ENCODE peak calls at places on chromosomes 4 and X, in eight cellular contexts. P is breast epithelium; T is MM.1S; Z is uterus; V is neuronal stem cell; O is naive thymus-derived CD4-positive, alpha-beta T cell; F is prostate gland; S is BE2C. H is an unnamed sample.

GRCh38 chr4:36189511-36190226 is 54.6 kb downstream of the ARAP2 start:
- DNase-seq in F (no peak), S (no peak), V (no peak), Z (no peak), P (no peak), T (peak; percentile 26), O (no peak), H (no peak)

GRCh38 chr4:6908397-6909112 is 1.1 kb upstream of the TBC1D14 start:
- DNase-seq in Z (no peak), T (no peak), F (no peak), V (no peak), S (peak; percentile 67), O (no peak), P (no peak), H (peak; percentile 32)

GRCh38 chr4:109945056-109945455 is 32.4 kb downstream of the EGF start:
- DNase-seq in P (no peak), O (no peak), Z (no peak), V (no peak), S (no peak), F (no peak), T (no peak), H (no peak)

GRCh38 chr4:173231916-173232315 is 63.3 kb downstream of the GALNT7 start:
- DNase-seq in T (no peak), P (no peak), F (no peak), Z (no peak), V (no peak), S (no peak), O (no peak), H (no peak)

GRCh38 chr4:187618701-187619278 is 376.8 kb upstream of the ZFP42 start:
- DNase-seq in S (no peak), V (no peak), P (no peak), Z (no peak), T (no peak), O (no peak), F (no peak), H (no peak)

GRCh38 chr4:145619639-145619996 is 433 bp downstream of the MMAA start:
- DNase-seq in O (no peak), P (peak; percentile 38), F (peak; percentile 45), V (no peak), S (peak; percentile 19), Z (peak; percentile 36), T (no peak), H (peak; percentile 53)

GRCh38 chr4:1509366-1509765 is 103.1 kb upstream of the NKX1-1 start:
- DNase-seq in Z (no peak), O (no peak), S (no peak), P (no peak), T (no peak), F (no peak), V (no peak), H (no peak)

GRCh38 chr4:26248647-26249046 is 72.2 kb upstream of the RBPJ start:
- DNase-seq in F (no peak), P (no peak), Z (no peak), O (no peak), S (no peak), V (no peak), T (no peak), H (peak; percentile 81)

GRCh38 chrX:3651272-3651671 is 62.2 kb downstream of the PRKX start:
- DNase-seq in P (no peak), O (peak; percentile 29), Z (no peak), T (peak; percentile 7), S (no peak), F (no peak), V (no peak), H (peak; percentile 11)

GRCh38 chr4:118265312-118266144 is 87.3 kb downstream of the PRSS12 start:
- DNase-seq in O (no peak), T (no peak), S (peak; percentile 36), P (no peak), Z (no peak), F (peak; percentile 27), V (no peak), H (peak; percentile 42)

GRCh38 chr4:73653695-73654106 is 33.5 kb upstream of the RASSF6 start:
- DNase-seq in V (peak; percentile 45), S (no peak), F (peak; percentile 83), O (peak; percentile 15), T (peak; percentile 85), Z (no peak), P (peak; percentile 40), H (peak; percentile 27)

GRCh38 chr4:8547108-8547911 is 32.9 kb upstream of the GPR78 start:
- DNase-seq in O (no peak), P (no peak), Z (no peak), F (no peak), V (peak; percentile 17), S (no peak), T (peak; percentile 47), H (no peak)

GRCh38 chr4:146340798-146341197 is 126.5 kb downstream of the REELD1 start:
- DNase-seq in O (no peak), S (no peak), V (no peak), F (no peak), T (peak; percentile 37), P (no peak), Z (no peak), H (peak; percentile 39)

GRCh38 chr4:54657194-54657555 is 582 bp upstream of the KIT start:
- DNase-seq in S (no peak), O (no peak), P (no peak), T (no peak), Z (no peak), V (no peak), F (no peak), H (no peak)

GRCh38 chr4:88054909-88055308 is 47.5 kb downstream of the PKD2 start:
- DNase-seq in T (peak; percentile 73), S (peak; percentile 34), Z (no peak), F (peak; percentile 32), O (no peak), P (no peak), V (peak; percentile 24), H (peak; percentile 46)

GRCh38 chrX:15059488-15059887 is 186.3 kb downstream of the MOSPD2 start:
- DNase-seq in F (no peak), P (no peak), Z (no peak), O (no peak), S (no peak), T (no peak), V (no peak), H (no peak)

GRCh38 chr4:174135530-174135929 is 147.9 kb downstream of the FBXO8 start:
- DNase-seq in S (no peak), T (no peak), O (no peak), P (no peak), Z (no peak), F (no peak), V (no peak), H (no peak)

GRCh38 chr4:667545-667925 is 6.5 kb downstream of the ATP5ME start:
- DNase-seq in T (no peak), P (no peak), Z (no peak), S (no peak), O (no peak), V (no peak), F (no peak), H (no peak)

GRCh38 chr4:46329118-46329976 is 60.6 kb downstream of the GABRA2 start:
- DNase-seq in P (no peak), T (peak; percentile 74), Z (no peak), V (peak; percentile 45), F (no peak), S (peak; percentile 42), O (no peak), H (peak; percentile 67)

GRCh38 chrX:145524931-145525330 is 277.6 kb downstream of the SPANXN1 start:
- DNase-seq in F (no peak), O (no peak), S (no peak), T (no peak), Z (no peak), P (no peak), V (no peak), H (no peak)

GRCh38 chrX:46630141-46630540 is 56.6 kb downstream of the CHST7 start:
- DNase-seq in S (no peak), T (no peak), F (no peak), O (no peak), Z (no peak), V (no peak), P (no peak), H (no peak)

GRCh38 chr4:2591189-2591588 is 54.7 kb downstream of the FAM193A start:
- DNase-seq in Z (no peak), O (no peak), P (no peak), V (no peak), F (no peak), T (no peak), S (no peak), H (peak; percentile 81)
- H3K4me1 ChIP-seq in Z (peaks cover 4% of the 10 kb centered on the region), O (peaks cover 23% of the 10 kb centered on the region), P (peaks cover 7% of the 10 kb centered on the region), V (peaks cover 11% of the 10 kb centered on the region), F (no peaks in the 10 kb centered on the region), T (no peaks in the 10 kb centered on the region), S (peaks cover 26% of the 10 kb centered on the region), H (peaks cover 31% of the 10 kb centered on the region)

DNA sequence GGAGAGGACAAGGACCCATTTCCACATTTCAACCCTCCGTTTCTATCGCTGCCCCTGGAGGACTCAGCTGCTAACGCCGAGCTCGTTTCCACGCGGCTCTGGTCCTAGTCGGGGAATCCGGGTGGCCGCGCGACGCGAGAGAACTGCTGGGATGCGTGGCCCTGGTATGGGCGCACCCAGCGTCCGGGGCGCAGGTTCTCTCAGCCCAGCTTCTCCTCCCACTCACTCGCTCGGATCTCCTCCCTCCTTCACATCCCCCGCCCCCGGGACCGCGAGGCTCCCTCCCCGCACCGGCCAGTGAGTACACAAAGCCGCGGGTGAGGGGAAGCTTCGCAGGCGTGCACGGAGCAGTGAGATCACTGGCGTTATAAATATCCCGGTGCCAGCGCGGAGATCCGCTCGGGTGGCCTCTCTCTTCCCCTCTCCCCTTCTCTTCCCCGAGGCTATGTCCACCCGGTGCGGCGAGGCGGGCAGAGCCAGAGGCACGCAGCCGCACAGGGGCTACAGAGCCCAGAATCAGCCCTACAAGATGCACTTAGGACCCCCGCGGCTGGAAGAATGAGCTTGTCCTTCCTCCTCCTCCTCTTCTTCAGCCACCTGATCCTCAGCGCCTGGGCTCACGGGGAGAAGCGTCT is at the start of gene FGF5:
- DNase-seq in V (peak; percentile 38), P (no peak), T (peak; percentile 9), O (no peak), F (peak; percentile 12), Z (peak; percentile 29), S (peak; percentile 48), H (peak; percentile 63)
- H3K4me3 ChIP-seq in V (peak within 1 kb of the TSS; percentile 34), P (peak within 1 kb of the TSS; percentile 38), T (peak within 1 kb of the TSS; percentile 44), O (no peak within 1 kb of the TSS), F (peak within 1 kb of the TSS; percentile 28), Z (peak within 1 kb of the TSS; percentile 29), S (peak within 1 kb of the TSS; percentile 48), H (peak within 1 kb of the TSS; percentile 30)

DNA sequence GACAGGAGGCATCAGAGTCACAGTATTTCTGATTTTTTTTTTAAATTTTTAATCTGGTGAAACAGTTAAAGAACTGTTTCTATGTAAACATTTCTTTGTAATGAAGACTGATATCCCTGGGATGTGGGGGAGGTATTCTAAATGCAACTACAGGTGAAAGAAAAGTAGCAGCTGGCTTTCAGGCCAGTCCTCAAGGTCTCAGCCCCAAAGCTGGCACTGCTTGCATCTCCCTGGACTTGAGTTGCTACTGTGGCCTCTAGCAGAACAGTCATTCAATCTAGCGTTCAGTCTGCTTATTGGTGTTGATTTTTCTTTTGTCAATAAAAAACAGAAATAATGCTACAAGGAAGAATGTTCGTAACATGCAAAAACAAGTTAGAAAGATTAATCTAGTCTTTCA is 4.9 kb downstream of the MBNL3 start:
- DNase-seq in F (no peak), T (no peak), S (no peak), P (no peak), V (no peak), Z (no peak), O (no peak), H (no peak)
- H3K4me1 ChIP-seq in F (no peaks in the 10 kb centered on the region), T (peaks cover 52% of the 10 kb centered on the region), S (no peaks in the 10 kb centered on the region), P (no peaks in the 10 kb centered on the region), V (peaks cover 17% of the 10 kb centered on the region), Z (no peaks in the 10 kb centered on the region), O (peaks cover 13% of the 10 kb centered on the region), H (peaks cover 9% of the 10 kb centered on the region)

GRCh38 chr4:163818673-163819072 is 324.2 kb downstream of the TMA16 start:
- DNase-seq in V (no peak), P (no peak), F (no peak), T (no peak), S (no peak), O (no peak), Z (no peak), H (no peak)
- H3K4me3 ChIP-seq in V (no peak overlapping the region), P (no peak overlapping the region), F (no peak overlapping the region), T (no peak overlapping the region), S (no peak overlapping the region), O (no peak overlapping the region), Z (no peak overlapping the region), H (no peak overlapping the region)